ENCODE peak calls at places on chromosomes 2 and 18, in five cellular contexts. One of them, this sample, is unnamed.

GRCh38 chr2:41870257-41870570 is 177.6 kb upstream of the PKDCC start:
- DNase-seq in brain microvascular endothelial cell: no peak
- DNase-seq in spleen: no peak
- DNase-seq in left ventricle myocardium inferior: no peak
- DNase-seq in astrocyte of the spinal cord: no peak
- DNase-seq in this sample: no peak

GRCh38 chr2:64644240-64645013 is 9.3 kb downstream of the SERTAD2 start:
- DNase-seq in brain microvascular endothelial cell: peak; percentile 78
- DNase-seq in spleen: peak; percentile 93
- DNase-seq in left ventricle myocardium inferior: peak; percentile 82
- DNase-seq in astrocyte of the spinal cord: peak; percentile 85
- DNase-seq in this sample: peak; percentile 64

GRCh38 chr18:2939317-2939716 is 73.6 kb downstream of the LPIN2 start:
- DNase-seq in brain microvascular endothelial cell: no peak
- DNase-seq in spleen: no peak
- DNase-seq in left ventricle myocardium inferior: no peak
- DNase-seq in astrocyte of the spinal cord: no peak
- DNase-seq in this sample: no peak

GRCh38 chr2:111252436-111252835 is 131.7 kb downstream of the BCL2L11 start:
- DNase-seq in brain microvascular endothelial cell: no peak
- DNase-seq in spleen: no peak
- DNase-seq in left ventricle myocardium inferior: no peak
- DNase-seq in astrocyte of the spinal cord: peak; percentile 16
- DNase-seq in this sample: peak; percentile 59

GRCh38 chr18:13487237-13487636 is 239.1 kb downstream of the FAM210A start:
- DNase-seq in brain microvascular endothelial cell: no peak
- DNase-seq in spleen: no peak
- DNase-seq in left ventricle myocardium inferior: no peak
- DNase-seq in astrocyte of the spinal cord: no peak
- DNase-seq in this sample: no peak

GRCh38 chr2:120886967-120887672 is 151.5 kb downstream of the GLI2 start:
- DNase-seq in brain microvascular endothelial cell: no peak
- DNase-seq in spleen: no peak
- DNase-seq in left ventricle myocardium inferior: no peak
- DNase-seq in astrocyte of the spinal cord: peak; percentile 47
- DNase-seq in this sample: no peak

GRCh38 chr2:112465373-112465772 is 16.6 kb upstream of the TTL start:
- DNase-seq in brain microvascular endothelial cell: peak; percentile 4
- DNase-seq in spleen: no peak
- DNase-seq in left ventricle myocardium inferior: no peak
- DNase-seq in astrocyte of the spinal cord: peak; percentile 25
- DNase-seq in this sample: peak; percentile 17

GRCh38 chr18:25230658-25231326 is 121.2 kb downstream of the ZNF521 start:
- DNase-seq in brain microvascular endothelial cell: peak; percentile 68
- DNase-seq in spleen: peak; percentile 78
- DNase-seq in left ventricle myocardium inferior: peak; percentile 75
- DNase-seq in astrocyte of the spinal cord: peak; percentile 88
- DNase-seq in this sample: peak; percentile 45

GRCh38 chr2:29281585-29281984 is 166.4 kb downstream of the CLIP4 start:
- DNase-seq in brain microvascular endothelial cell: peak; percentile 73
- DNase-seq in spleen: no peak
- DNase-seq in left ventricle myocardium inferior: no peak
- DNase-seq in astrocyte of the spinal cord: peak; percentile 80
- DNase-seq in this sample: peak; percentile 50

GRCh38 chr2:231929961-231930600 is 3.9 kb upstream of the NPPC start:
- DNase-seq in brain microvascular endothelial cell: no peak
- DNase-seq in spleen: peak; percentile 64
- DNase-seq in left ventricle myocardium inferior: peak; percentile 82
- DNase-seq in astrocyte of the spinal cord: no peak
- DNase-seq in this sample: no peak

GRCh38 chr2:182898718-182899117 is 32.3 kb upstream of the FRZB start:
- DNase-seq in brain microvascular endothelial cell: no peak
- DNase-seq in spleen: no peak
- DNase-seq in left ventricle myocardium inferior: no peak
- DNase-seq in astrocyte of the spinal cord: no peak
- DNase-seq in this sample: no peak

GRCh38 chr18:55442561-55442960 is 145.4 kb downstream of the TCF4 start:
- DNase-seq in brain microvascular endothelial cell: no peak
- DNase-seq in spleen: no peak
- DNase-seq in left ventricle myocardium inferior: no peak
- DNase-seq in astrocyte of the spinal cord: no peak
- DNase-seq in this sample: no peak

GRCh38 chr18:9825571-9826073 is 60.2 kb upstream of the TXNDC2 start:
- DNase-seq in brain microvascular endothelial cell: peak; percentile 84
- DNase-seq in spleen: no peak
- DNase-seq in left ventricle myocardium inferior: no peak
- DNase-seq in astrocyte of the spinal cord: peak; percentile 95
- DNase-seq in this sample: peak; percentile 83

GRCh38 chr2:70904371-70905216 is 31.1 kb upstream of the ATP6V1B1 start:
- DNase-seq in brain microvascular endothelial cell: no peak
- DNase-seq in spleen: no peak
- DNase-seq in left ventricle myocardium inferior: no peak
- DNase-seq in astrocyte of the spinal cord: no peak
- DNase-seq in this sample: no peak

GRCh38 chr2:62382122-62382521 is 123.9 kb downstream of the TMEM17 start:
- DNase-seq in brain microvascular endothelial cell: no peak
- DNase-seq in spleen: no peak
- DNase-seq in left ventricle myocardium inferior: no peak
- DNase-seq in astrocyte of the spinal cord: no peak
- DNase-seq in this sample: no peak

GRCh38 chr2:9681427-9681817 is 50.6 kb upstream of the YWHAQ start:
- DNase-seq in brain microvascular endothelial cell: no peak
- DNase-seq in spleen: no peak
- DNase-seq in left ventricle myocardium inferior: no peak
- DNase-seq in astrocyte of the spinal cord: no peak
- DNase-seq in this sample: no peak

GRCh38 chr2:208783184-208783583 is 376.6 kb downstream of the PTH2R start:
- DNase-seq in brain microvascular endothelial cell: no peak
- DNase-seq in spleen: no peak
- DNase-seq in left ventricle myocardium inferior: no peak
- DNase-seq in astrocyte of the spinal cord: no peak
- DNase-seq in this sample: peak; percentile 49

GRCh38 chr2:69717902-69718301 is 24.0 kb upstream of the ANXA4 start:
- DNase-seq in brain microvascular endothelial cell: no peak
- DNase-seq in spleen: no peak
- DNase-seq in left ventricle myocardium inferior: no peak
- DNase-seq in astrocyte of the spinal cord: peak; percentile 88
- DNase-seq in this sample: no peak

GRCh38 chr2:74887445-74887951 is 53.6 kb downstream of the HK2 start:
- DNase-seq in brain microvascular endothelial cell: peak; percentile 27
- DNase-seq in spleen: no peak
- DNase-seq in left ventricle myocardium inferior: no peak
- DNase-seq in astrocyte of the spinal cord: peak; percentile 75
- DNase-seq in this sample: peak; percentile 98

GRCh38 chr18:74493689-74494088 is 2.5 kb upstream of the CNDP2 start:
- DNase-seq in brain microvascular endothelial cell: peak; percentile 32
- DNase-seq in spleen: no peak
- DNase-seq in left ventricle myocardium inferior: no peak
- DNase-seq in astrocyte of the spinal cord: peak; percentile 61
- DNase-seq in this sample: peak; percentile 86
- H3K4me3 ChIP-seq in brain microvascular endothelial cell: no peak overlapping the region
- H3K4me3 ChIP-seq in spleen: no peak overlapping the region
- H3K4me3 ChIP-seq in left ventricle myocardium inferior: no peak overlapping the region
- H3K4me3 ChIP-seq in astrocyte of the spinal cord: no peak overlapping the region
- H3K4me3 ChIP-seq in this sample: no peak overlapping the region

GRCh38 chr2:26770986-26771586 is 7.0 kb downstream of the SLC35F6 start:
- DNase-seq in brain microvascular endothelial cell: peak; percentile 41
- DNase-seq in spleen: no peak
- DNase-seq in left ventricle myocardium inferior: peak; percentile 82
- DNase-seq in astrocyte of the spinal cord: peak; percentile 71
- DNase-seq in this sample: peak; percentile 89
- TF ChIP-seq CTCF in brain microvascular endothelial cell: peak; percentile 60
- TF ChIP-seq CTCF in spleen: peak; percentile 6
- TF ChIP-seq CTCF in left ventricle myocardium inferior: peak; percentile 41
- TF ChIP-seq CTCF in astrocyte of the spinal cord: peak; percentile 36
- TF ChIP-seq CTCF in this sample: peak; percentile 54

GRCh38 chr2:37635359-37636208 is 35.9 kb downstream of the CDC42EP3 start:
- DNase-seq in brain microvascular endothelial cell: peak; percentile 90
- DNase-seq in spleen: peak; percentile 81
- DNase-seq in left ventricle myocardium inferior: no peak
- DNase-seq in astrocyte of the spinal cord: peak; percentile 73
- DNase-seq in this sample: peak; percentile 97
- H3K4me3 ChIP-seq in brain microvascular endothelial cell: no peak overlapping the region
- H3K4me3 ChIP-seq in spleen: no peak overlapping the region
- H3K4me3 ChIP-seq in left ventricle myocardium inferior: no peak overlapping the region
- H3K4me3 ChIP-seq in astrocyte of the spinal cord: no peak overlapping the region
- H3K4me3 ChIP-seq in this sample: no peak overlapping the region

GRCh38 chr2:199469514-199470360 is 12.0 kb upstream of the SATB2 start:
- DNase-seq in brain microvascular endothelial cell: no peak
- DNase-seq in spleen: no peak
- DNase-seq in left ventricle myocardium inferior: no peak
- DNase-seq in astrocyte of the spinal cord: no peak
- DNase-seq in this sample: no peak

GRCh38 chr2:199467462-199467822 is 9.7 kb upstream of the SATB2 start:
- DNase-seq in brain microvascular endothelial cell: no peak
- DNase-seq in spleen: no peak
- DNase-seq in left ventricle myocardium inferior: no peak
- DNase-seq in astrocyte of the spinal cord: no peak
- DNase-seq in this sample: no peak

GRCh38 chr2:199470361-199470671 is 12.6 kb upstream of the SATB2 start:
- DNase-seq in brain microvascular endothelial cell: no peak
- DNase-seq in spleen: no peak
- DNase-seq in left ventricle myocardium inferior: no peak
- DNase-seq in astrocyte of the spinal cord: no peak
- DNase-seq in this sample: no peak

GRCh38 chr2:199466704-199467461 is 9.1 kb upstream of the SATB2 start:
- DNase-seq in brain microvascular endothelial cell: no peak
- DNase-seq in spleen: no peak
- DNase-seq in left ventricle myocardium inferior: no peak
- DNase-seq in astrocyte of the spinal cord: no peak
- DNase-seq in this sample: no peak

GRCh38 chr2:199468561-199469513 is 11.1 kb upstream of the SATB2 start:
- DNase-seq in brain microvascular endothelial cell: no peak
- DNase-seq in spleen: no peak
- DNase-seq in left ventricle myocardium inferior: no peak
- DNase-seq in astrocyte of the spinal cord: no peak
- DNase-seq in this sample: no peak
- TF ChIP-seq CTCF in brain microvascular endothelial cell: peak; percentile 44
- TF ChIP-seq CTCF in spleen: no peak
- TF ChIP-seq CTCF in left ventricle myocardium inferior: no peak
- TF ChIP-seq CTCF in astrocyte of the spinal cord: no peak
- TF ChIP-seq CTCF in this sample: no peak

GRCh38 chr2:76314621-76315020 is 603.9 kb upstream of the GCFC2 start:
- DNase-seq in brain microvascular endothelial cell: no peak
- DNase-seq in spleen: no peak
- DNase-seq in left ventricle myocardium inferior: no peak
- DNase-seq in astrocyte of the spinal cord: no peak
- DNase-seq in this sample: no peak
- H3K4me3 ChIP-seq in brain microvascular endothelial cell: no peak overlapping the region
- H3K4me3 ChIP-seq in spleen: no peak overlapping the region
- H3K4me3 ChIP-seq in left ventricle myocardium inferior: no peak overlapping the region
- H3K4me3 ChIP-seq in astrocyte of the spinal cord: no peak overlapping the region
- H3K4me3 ChIP-seq in this sample: no peak overlapping the region